ENCODE peak calls at places on chromosomes 7 and 10, in four cellular contexts. Q is H1, T is HepG2, H is K562. I is an unnamed sample.

GRCh38 chr7:17661982-17662585 is 278.2 kb downstream of the SNX13 start:
- DNase-seq in Q (no peak), T (no peak), H (no peak), I (no peak)

GRCh38 chr7:24764972-24765744 is 7.9 kb upstream of the GSDME start:
- DNase-seq in Q (no peak), T (no peak), H (no peak), I (no peak)

GRCh38 chr7:88344956-88345832 is 38.5 kb upstream of the STEAP4 start:
- DNase-seq in Q (peak), T (peak), H (peak), I (peak)

GRCh38 chr10:74189999-74190421 is 39.0 kb downstream of the ADK start:
- DNase-seq in Q (no peak), T (peak), H (no peak), I (peak)

GRCh38 chr10:58360412-58361004 is 24.7 kb upstream of the TFAM start:
- DNase-seq in Q (no peak), T (no peak), H (no peak), I (no peak)

GRCh38 chr7:26495569-26495968 is 203.9 kb downstream of the SNX10 start:
- DNase-seq in Q (no peak), T (no peak), H (no peak), I (no peak)

GRCh38 chr10:66928000-66928770 is 2.3 kb downstream of the LRRTM3 start:
- DNase-seq in Q (peak), T (no peak), H (no peak), I (no peak)

GRCh38 chr10:48455392-48456151 is 149.1 kb downstream of the MAPK8 start:
- DNase-seq in Q (peak), T (no peak), H (no peak), I (no peak)

GRCh38 chr10:123897146-123897545 is 5.5 kb upstream of the CPXM2 start:
- DNase-seq in Q (no peak), T (no peak), H (no peak), I (no peak)

GRCh38 chr10:43754569-43755260 is 106.0 kb upstream of the ZNF32 start:
- DNase-seq in Q (peak), T (no peak), H (no peak), I (no peak)

GRCh38 chr10:3874988-3875841 is 90.2 kb upstream of the KLF6 start:
- DNase-seq in Q (no peak), T (no peak), H (no peak), I (no peak)

GRCh38 chr7:25856056-25856780 is 295.8 kb upstream of the NFE2L3 start:
- DNase-seq in Q (no peak), T (no peak), H (no peak), I (no peak)

GRCh38 chr10:68871105-68871711 is 29.9 kb upstream of the DDX50 start:
- DNase-seq in Q (no peak), T (peak), H (no peak), I (no peak)

GRCh38 chr10:78800535-78801320 is 268.0 kb upstream of the ZMIZ1 start:
- DNase-seq in Q (no peak), T (no peak), H (no peak), I (no peak)

GRCh38 chr10:78804356-78805032 is 264.3 kb upstream of the ZMIZ1 start:
- DNase-seq in Q (no peak), T (no peak), H (no peak), I (no peak)

GRCh38 chr10:78802406-78802805 is 266.4 kb upstream of the ZMIZ1 start:
- DNase-seq in Q (no peak), T (no peak), H (no peak), I (no peak)

GRCh38 chr10:78803710-78804109 is 265.1 kb upstream of the ZMIZ1 start:
- DNase-seq in Q (no peak), T (no peak), H (no peak), I (no peak)

GRCh38 chr10:78802866-78803265 is 265.9 kb upstream of the ZMIZ1 start:
- DNase-seq in Q (no peak), T (no peak), H (no peak), I (no peak)
- TF ChIP-seq JUN in Q (no peak), T (no peak), H (no peak), I (no peak)

GRCh38 chr10:97861351-97861750 is 11.7 kb downstream of the GOLGA7B start:
- DNase-seq in Q (no peak), T (no peak), H (no peak), I (peak)
- TF ChIP-seq HDAC2 in Q (no peak), T (no peak), H (no peak), I (no peak)

GRCh38 chr7:81584667-81585066 is 185.2 kb downstream of the HGF start:
- DNase-seq in Q (no peak), T (no peak), H (no peak), I (no peak)
- TF ChIP-seq CHD2 in Q (no peak), T (no peak), H (no peak), I (no peak)

GRCh38 chr7:127933116-127933515 is 98.1 kb downstream of the LRRC4 start:
- DNase-seq in Q (no peak), T (no peak), H (no peak), I (no peak)

GRCh38 chr7:127932496-127932895 is 98.7 kb downstream of the LRRC4 start:
- DNase-seq in Q (no peak), T (no peak), H (no peak), I (no peak)

GRCh38 chr7:127928222-127928621 is 103.0 kb downstream of the LRRC4 start:
- DNase-seq in Q (no peak), T (no peak), H (no peak), I (no peak)

GRCh38 chr7:127928852-127929251 is 102.4 kb downstream of the LRRC4 start:
- DNase-seq in Q (no peak), T (no peak), H (no peak), I (no peak)

GRCh38 chr7:127930341-127931328 is 100.6 kb downstream of the LRRC4 start:
- DNase-seq in Q (no peak), T (no peak), H (no peak), I (no peak)
- TF ChIP-seq JUN in Q (no peak), T (no peak), H (no peak), I (no peak)

GRCh38 chr10:111209666-111210065 is 132.8 kb downstream of the ADRA2A start:
- DNase-seq in Q (no peak), T (no peak), H (no peak), I (no peak)

GRCh38 chr10:111208951-111209350 is 132.1 kb downstream of the ADRA2A start:
- DNase-seq in Q (no peak), T (no peak), H (no peak), I (no peak)

GRCh38 chr10:111206521-111206920 is 129.7 kb downstream of the ADRA2A start:
- DNase-seq in Q (no peak), T (no peak), H (no peak), I (no peak)

GRCh38 chr10:111204880-111205279 is 128.1 kb downstream of the ADRA2A start:
- DNase-seq in Q (no peak), T (no peak), H (no peak), I (no peak)

GRCh38 chr10:111207525-111207924 is 130.7 kb downstream of the ADRA2A start:
- DNase-seq in Q (peak), T (no peak), H (no peak), I (no peak)
- TF ChIP-seq HDAC2 in Q (no peak), T (no peak), H (no peak), I (no peak)

I was measured in A549.